ENCODE peak calls at places on chromosome 11, in eight cellular contexts. A, J, T, E, G, L, W and Q are unnamed samples.

GRCh38 chr11:8690374-8691342 is 8.1 kb downstream of the RPL27A start:
- DNase-seq in A (no peak), J (no peak), T (no peak), E (no peak), G (no peak), L (no peak), W (no peak), Q (no peak)

GRCh38 chr11:113474362-113475159 is 637 bp downstream of the DRD2 start:
- DNase-seq in A (peak), J (peak), T (peak), E (peak), G (peak), L (peak), W (no peak), Q (peak)

GRCh38 chr11:100849009-100849913 is 162.2 kb downstream of the ARHGAP42 start:
- DNase-seq in A (no peak), J (peak), T (no peak), E (no peak), G (peak), L (no peak), W (no peak), Q (no peak)

GRCh38 chr11:35579557-35580396 is 38.5 kb upstream of the FJX1 start:
- DNase-seq in A (no peak), J (peak), T (no peak), E (peak), G (peak), L (no peak), W (no peak), Q (peak)

GRCh38 chr11:106399075-106399500 is 321.6 kb downstream of the AASDHPPT start:
- DNase-seq in A (no peak), J (peak), T (no peak), E (no peak), G (peak), L (no peak), W (no peak), Q (peak)

GRCh38 chr11:112839051-112839450 is 122.2 kb upstream of the NCAM1 start:
- DNase-seq in A (no peak), J (no peak), T (no peak), E (no peak), G (no peak), L (no peak), W (no peak), Q (no peak)

GRCh38 chr11:28834877-28835276 is 726.7 kb downstream of the METTL15 start:
- DNase-seq in A (no peak), J (peak), T (no peak), E (no peak), G (peak), L (no peak), W (no peak), Q (peak)

GRCh38 chr11:33891714-33892327 is at the start of gene LMO2:
- DNase-seq in A (no peak), J (no peak), T (no peak), E (peak), G (no peak), L (no peak), W (no peak), Q (no peak)

GRCh38 chr11:22635689-22636088 is 10.1 kb upstream of the FANCF start:
- DNase-seq in A (no peak), J (no peak), T (no peak), E (no peak), G (no peak), L (no peak), W (no peak), Q (no peak)

GRCh38 chr11:19577391-19577831 is 135.2 kb upstream of the NAV2 start:
- DNase-seq in A (no peak), J (peak), T (no peak), E (no peak), G (peak), L (no peak), W (no peak), Q (no peak)

GRCh38 chr11:19367051-19367709 is 126.4 kb upstream of the E2F8 start:
- DNase-seq in A (no peak), J (peak), T (no peak), E (no peak), G (peak), L (no peak), W (no peak), Q (peak)

GRCh38 chr11:97537407-97538150 is 1147.8 kb downstream of the JRKL start:
- DNase-seq in A (no peak), J (no peak), T (no peak), E (no peak), G (no peak), L (no peak), W (no peak), Q (no peak)